ENCODE peak calls at places on chromosomes 7 and 10, in ten cellular contexts. A is uterus; F is C1 segment of cervical spinal cord; D is left ventricle myocardium inferior; C is dermis microvascular lymphatic vessel endothelial cell; J is iris pigment epithelial cell; L is stimulated activated CD4-positive, alpha-beta T cell treated with anti-CD3 and anti-CD28 coated beads, Interleukin-2, amount 100 ng/mL, for 24 hours; B is HCT116; R is stimulated activated CD8-positive, alpha-beta memory T cell treated with anti-CD3 and anti-CD28 coated beads, Interleukin-4, amount 100 ng/mL, for 48 hours; X is HFFc6. Y is an unnamed sample.

GRCh38 chr7:142873871-142874270 is 11.7 kb downstream of the TRPV6 start:
- DNase-seq in A (no peak), F (no peak), D (no peak), C (no peak), J (no peak), L (no peak), B (no peak), R (no peak), X (no peak), Y (no peak)

GRCh38 chr7:82760092-82760491 is 316.5 kb upstream of the CACNA2D1 start:
- DNase-seq in A (no peak), F (no peak), D (no peak), C (no peak), J (no peak), L (no peak), B (no peak), R (no peak), X (no peak), Y (no peak)

GRCh38 chr10:109837384-109837783 is 85.9 kb downstream of the XPNPEP1 start:
- DNase-seq in A (no peak), F (no peak), D (no peak), C (no peak), J (no peak), L (no peak), B (no peak), R (no peak), X (no peak), Y (no peak)

GRCh38 chr10:60348982-60349381 is 40.7 kb downstream of the ANK3 start:
- DNase-seq in A (no peak), F (no peak), D (no peak), C (no peak), J (peak), L (no peak), B (no peak), R (no peak), X (no peak), Y (no peak)

GRCh38 chr7:884191-885003 is 8.0 kb downstream of the GET4 start:
- DNase-seq in A (no peak), F (no peak), D (peak), C (no peak), J (no peak), L (no peak), B (no peak), R (no peak), X (no peak), Y (no peak)

GRCh38 chr10:129344506-129344905 is 122.5 kb upstream of the MGMT start:
- DNase-seq in A (no peak), F (no peak), D (no peak), C (no peak), J (no peak), L (no peak), B (no peak), R (no peak), X (no peak), Y (no peak)

GRCh38 chr7:112306903-112307302 is 100.4 kb downstream of the ZNF277 start:
- DNase-seq in A (no peak), F (no peak), D (no peak), C (no peak), J (no peak), L (no peak), B (no peak), R (no peak), X (no peak), Y (no peak)

GRCh38 chr10:121374121-121374520 is 224.1 kb downstream of the FGFR2 start:
- DNase-seq in A (no peak), F (no peak), D (no peak), C (no peak), J (no peak), L (no peak), B (no peak), R (no peak), X (no peak), Y (no peak)

GRCh38 chr10:130466271-130466997 is 330.2 kb downstream of the GLRX3 start:
- DNase-seq in A (no peak), F (no peak), D (no peak), C (no peak), J (no peak), L (no peak), B (no peak), R (no peak), X (no peak), Y (no peak)

GRCh38 chr7:81682873-81683272 is 87.0 kb downstream of the HGF start:
- DNase-seq in A (no peak), F (no peak), D (no peak), C (no peak), J (no peak), L (no peak), B (no peak), R (no peak), X (no peak), Y (no peak)

GRCh38 chr7:133575726-133576125 is 322.8 kb downstream of the EXOC4 start:
- DNase-seq in A (no peak), F (no peak), D (no peak), C (no peak), J (peak), L (no peak), B (no peak), R (no peak), X (no peak), Y (no peak)

GRCh38 chr10:128664729-128665128 is 538.5 kb upstream of the MKI67 start:
- DNase-seq in A (no peak), F (no peak), D (no peak), C (no peak), J (no peak), L (no peak), B (no peak), R (no peak), X (no peak), Y (no peak)

GRCh38 chr7:41579961-41580935 is 122.6 kb downstream of the INHBA start:
- DNase-seq in A (no peak), F (no peak), D (no peak), C (peak), J (peak), L (no peak), B (no peak), R (no peak), X (peak), Y (no peak)

GRCh38 chr7:29989257-29989995 is at the start of gene SCRN1:
- DNase-seq in A (peak), F (peak), D (peak), C (no peak), J (peak), L (peak), B (no peak), R (peak), X (no peak), Y (peak)

GRCh38 chr7:139991267-139991666 is 71.5 kb downstream of the PARP12 start:
- DNase-seq in A (no peak), F (no peak), D (no peak), C (no peak), J (no peak), L (no peak), B (peak), R (no peak), X (no peak), Y (no peak)

GRCh38 chr7:155860840-155861479 is 48.7 kb upstream of the SHH start:
- DNase-seq in A (no peak), F (no peak), D (no peak), C (no peak), J (peak), L (no peak), B (no peak), R (no peak), X (no peak), Y (no peak)

GRCh38 chr10:110488124-110488681 is 9.5 kb upstream of the DUSP5 start:
- DNase-seq in A (no peak), F (no peak), D (no peak), C (no peak), J (peak), L (no peak), B (no peak), R (no peak), X (peak), Y (no peak)

GRCh38 chr10:123868058-123868995 is 23.3 kb downstream of the CPXM2 start:
- DNase-seq in A (no peak), F (no peak), D (no peak), C (no peak), J (no peak), L (no peak), B (no peak), R (no peak), X (no peak), Y (no peak)

GRCh38 chr7:78955329-78955728 is 498.1 kb downstream of the MAGI2 start:
- DNase-seq in A (no peak), F (no peak), D (no peak), C (no peak), J (no peak), L (no peak), B (no peak), R (no peak), X (no peak), Y (no peak)

GRCh38 chr7:157885140-157885539 is 548.3 kb downstream of the DNAJB6 start:
- DNase-seq in A (no peak), F (no peak), D (no peak), C (no peak), J (no peak), L (no peak), B (no peak), R (no peak), X (no peak), Y (no peak)